ENCODE peak calls at places on chromosomes 5 and 9, in seven cellular contexts. F is breast epithelium, X is ovary, G is Peyer's patch, N is right lobe of liver, V is adrenal gland, B is A549. K is an unnamed sample.

GRCh38 chr9:20382460-20383071 is 239.7 kb downstream of the MLLT3 start:
- DNase-seq in X (no peak), N (no peak), F (no peak), G (no peak), V (no peak), B (peak; percentile 17), K (no peak)

GRCh38 chr5:7741415-7742065 is 109.4 kb downstream of the CFAP90 start:
- DNase-seq in X (no peak), N (no peak), V (no peak), G (no peak), B (no peak), F (no peak), K (no peak)

GRCh38 chr9:24245988-24246387 is 299.7 kb downstream of the IZUMO3 start:
- DNase-seq in B (peak; percentile 29), G (no peak), V (no peak), N (no peak), X (no peak), F (no peak), K (no peak)

GRCh38 chr5:125214080-125214479 is 467.6 kb upstream of the ZNF608 start:
- DNase-seq in V (no peak), N (no peak), B (no peak), G (no peak), X (no peak), F (no peak), K (no peak)

GRCh38 chr9:6367128-6367741 is 39.1 kb downstream of the TPD52L3 start:
- DNase-seq in B (no peak), V (no peak), G (no peak), F (no peak), N (no peak), X (no peak), K (no peak)

GRCh38 chr9:482736-483135 is 268.1 kb downstream of the DOCK8 start:
- DNase-seq in G (no peak), N (no peak), V (no peak), X (no peak), F (no peak), B (no peak), K (no peak)

GRCh38 chr9:81719972-81720371 is 30.6 kb upstream of the TLE1 start:
- DNase-seq in V (peak; percentile 15), X (no peak), F (no peak), G (no peak), N (no peak), B (no peak), K (no peak)

GRCh38 chr5:81856948-81857928 is 106.3 kb upstream of the SSBP2 start:
- DNase-seq in B (peak; percentile 39), F (peak; percentile 72), X (peak; percentile 38), V (peak; percentile 97), N (peak; percentile 74), G (no peak), K (peak; percentile 47)

GRCh38 chr5:34001231-34001935 is 6.5 kb downstream of the AMACR start:
- DNase-seq in X (peak; percentile 62), N (peak; percentile 83), F (no peak), B (peak; percentile 19), G (no peak), V (peak; percentile 86), K (no peak)

GRCh38 chr9:86807577-86807976 is 139.7 kb downstream of the GAS1 start:
- DNase-seq in B (no peak), F (no peak), N (no peak), V (no peak), G (no peak), X (peak; percentile 71), K (peak; percentile 82)

GRCh38 chr9:20640331-20641187 is 18.3 kb upstream of the MLLT3 start:
- DNase-seq in V (peak; percentile 90), X (peak; percentile 25), N (peak; percentile 50), B (no peak), G (peak; percentile 65), F (peak; percentile 79), K (no peak)

GRCh38 chr9:73548201-73548600 is 396.5 kb downstream of the ANXA1 start:
- DNase-seq in N (no peak), F (no peak), B (no peak), V (no peak), G (no peak), X (no peak), K (no peak)

GRCh38 chr5:78624011-78624541 is 24.5 kb downstream of the LHFPL2 start:
- DNase-seq in F (no peak), N (no peak), B (no peak), G (no peak), V (peak; percentile 65), X (no peak), K (no peak)

GRCh38 chr5:178796165-178796945 is 63.4 kb upstream of the ZNF354B start:
- DNase-seq in X (no peak), F (no peak), G (no peak), V (no peak), B (no peak), N (no peak), K (no peak)

GRCh38 chr9:128629852-128630545 is 26.6 kb downstream of the DYNC2I2 start:
- DNase-seq in V (no peak), F (no peak), G (peak; percentile 33), B (no peak), N (no peak), X (no peak), K (no peak)

GRCh38 chr5:97874491-97874890 is 691.4 kb upstream of the RIOK2 start:
- DNase-seq in B (no peak), G (no peak), N (no peak), F (no peak), X (no peak), V (no peak), K (no peak)

GRCh38 chr5:157172408-157172807 is 6.3 kb upstream of the GARIN3 start:
- DNase-seq in N (no peak), F (no peak), B (no peak), V (no peak), G (no peak), X (no peak), K (no peak)

GRCh38 chr5:39340486-39340885 is 23.8 kb downstream of the C9 start:
- DNase-seq in N (no peak), B (no peak), F (no peak), V (no peak), G (no peak), X (no peak), K (no peak)

GRCh38 chr9:134522976-134523375 is 118.6 kb upstream of the COL5A1 start:
- DNase-seq in G (no peak), N (no peak), B (no peak), F (peak; percentile 43), X (no peak), V (no peak), K (no peak)

GRCh38 chr9:127482662-127483061 is 31.4 kb downstream of the LRSAM1 start:
- DNase-seq in F (no peak), G (no peak), X (no peak), N (no peak), V (no peak), B (no peak), K (no peak)

GRCh38 chr9:83560169-83560826 is 22.1 kb upstream of the FRMD3 start:
- DNase-seq in X (no peak), B (no peak), N (no peak), V (no peak), G (no peak), F (no peak), K (no peak)

GRCh38 chr5:145718956-145719355 is 116.2 kb downstream of the PRELID2 start:
- DNase-seq in G (no peak), F (no peak), N (no peak), V (no peak), B (peak; percentile 32), X (no peak), K (no peak)

GRCh38 chr5:134527156-134527960 is 1.9 kb downstream of the JADE2 start:
- DNase-seq in F (peak; percentile 76), B (peak; percentile 94), X (peak; percentile 85), V (peak; percentile 91), N (peak; percentile 89), G (peak; percentile 88), K (peak; percentile 88)
- TF ChIP-seq POLR2A in F (peak; percentile 40), B (peak; percentile 34), X (peak; percentile 41), V (peak; percentile 50), N (peak; percentile 26), G (peak; percentile 54), K (no peak)

DNA sequence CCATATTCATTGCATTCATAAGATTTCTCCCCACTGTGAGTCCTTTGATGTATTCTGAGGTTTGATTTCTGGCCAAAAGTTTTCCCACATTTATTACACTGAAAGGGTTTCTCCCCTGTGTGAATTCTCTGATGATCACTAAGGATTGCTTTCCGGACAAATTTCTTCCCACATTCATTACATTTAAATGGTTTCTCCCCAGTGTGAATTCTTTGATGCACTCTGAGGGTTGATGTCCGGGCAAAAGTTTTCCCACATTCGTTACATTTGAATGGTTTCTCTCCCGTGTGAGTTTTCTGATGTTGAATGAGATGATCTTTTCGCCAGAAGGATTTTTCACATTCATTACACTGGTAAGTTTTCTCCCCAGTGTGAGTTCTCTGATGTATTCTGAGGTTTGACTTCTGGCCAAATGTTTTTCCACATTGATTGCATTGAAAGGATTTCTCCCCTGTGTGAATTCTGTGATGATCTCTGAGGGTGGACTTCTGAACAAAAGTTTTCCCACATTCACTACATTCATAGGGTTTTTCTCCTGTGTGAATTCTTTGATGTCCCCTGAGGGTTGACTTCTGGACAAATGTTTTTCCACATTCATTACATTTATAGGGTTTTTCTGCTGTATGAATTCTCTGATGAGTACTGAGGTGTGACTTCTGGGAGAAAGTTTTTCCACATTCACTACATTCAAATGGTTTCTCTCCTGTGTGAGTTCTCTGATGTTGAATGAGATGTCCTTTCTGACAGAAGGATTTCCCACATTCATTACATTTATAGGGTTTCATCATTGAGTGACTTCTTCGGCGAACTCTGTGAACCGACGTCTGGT is 18.8 kb downstream of the ZNF510 start:
- DNase-seq in N (no peak), B (peak; percentile 29), F (no peak), G (no peak), X (no peak), V (no peak), K (no peak)
- H3K9me3 ChIP-seq in N (peaks cover 3% of the 10 kb centered on the region), B (peaks cover 100% of the 10 kb centered on the region), F (peaks cover 100% of the 10 kb centered on the region), G (peaks cover 53% of the 10 kb centered on the region), X (peaks cover 51% of the 10 kb centered on the region), V (peaks cover 35% of the 10 kb centered on the region), K (peaks cover 99% of the 10 kb centered on the region)

GRCh38 chr5:136192015-136192525 is 892 bp downstream of the SMIM32 start:
- DNase-seq in V (no peak), G (peak; percentile 64), F (no peak), N (peak; percentile 38), B (no peak), X (no peak), K (no peak)

GRCh38 chr5:136194611-136195010 is 1.6 kb upstream of the SMIM32 start:
- DNase-seq in X (no peak), V (no peak), F (no peak), G (no peak), N (peak; percentile 18), B (no peak), K (no peak)

GRCh38 chr5:136191304-136192014 is 1.5 kb downstream of the SMIM32 start:
- DNase-seq in B (no peak), F (no peak), V (peak; percentile 37), G (peak; percentile 65), N (peak; percentile 41), X (no peak), K (no peak)

GRCh38 chr5:136193396-136193935 is 504 bp upstream of the SMIM32 start:
- DNase-seq in B (no peak), G (no peak), X (no peak), V (no peak), F (no peak), N (peak; percentile 37), K (no peak)

GRCh38 chr5:136192526-136193395 is at the start of gene SMIM32:
- DNase-seq in V (no peak), B (no peak), X (no peak), N (peak; percentile 42), F (no peak), G (peak; percentile 80), K (no peak)
- TF ChIP-seq POLR2A in V (no peak), B (no peak), X (no peak), N (no peak), F (no peak), G (no peak), K (no peak)

GRCh38 chr5:2905741-2906140 is 154.3 kb upstream of the IRX2 start:
- DNase-seq in B (no peak), G (no peak), V (no peak), X (no peak), F (no peak), N (no peak), K (no peak)
- H3K9me3 ChIP-seq in B (no peaks in the 10 kb centered on the region), G (no peaks in the 10 kb centered on the region), V (no peaks in the 10 kb centered on the region), X (no peaks in the 10 kb centered on the region), F (peaks cover 4% of the 10 kb centered on the region), N (no peaks in the 10 kb centered on the region), K (no peaks in the 10 kb centered on the region)

K was measured in uterus.